ENCODE peak calls at places on chromosomes 6 and 20, in seven cellular contexts. P, G, M, D, K, N and T are unnamed samples.

GRCh38 chr6:148611213-148611612 is 135.6 kb upstream of the UST start:
- DNase-seq in M (no peak), K (no peak), D (no peak), N (no peak), G (no peak), P (no peak), T (no peak)

GRCh38 chr6:35876902-35877301 is 44.0 kb downstream of the SRPK1 start:
- DNase-seq in N (no peak), M (no peak), G (no peak), K (no peak), D (no peak), P (no peak), T (no peak)

GRCh38 chr20:44231193-44231592 is 15.9 kb upstream of the GDAP1L1 start:
- DNase-seq in P (no peak), G (no peak), K (no peak), M (no peak), N (no peak), D (peak), T (peak)

GRCh38 chr6:35299674-35300073 is 2.1 kb downstream of the DEF6 start:
- DNase-seq in M (no peak), P (no peak), K (no peak), N (peak), D (no peak), G (no peak), T (no peak)

GRCh38 chr6:19501737-19502245 is 335.4 kb upstream of the ID4 start:
- DNase-seq in N (no peak), M (no peak), K (no peak), G (no peak), D (no peak), P (no peak), T (no peak)

GRCh38 chr20:8385247-8385646 is 253.2 kb downstream of the PLCB1 start:
- DNase-seq in M (peak), G (peak), N (no peak), K (peak), P (peak), D (peak), T (peak)

GRCh38 chr6:6315660-6316059 is 4.8 kb downstream of the F13A1 start:
- DNase-seq in N (no peak), M (peak), K (no peak), D (peak), P (peak), G (no peak), T (peak)

GRCh38 chr20:25470045-25470444 is 62.6 kb downstream of the GINS1 start:
- DNase-seq in P (peak), D (peak), N (peak), G (peak), M (peak), K (no peak), T (peak)

GRCh38 chr6:74222768-74223321 is 526.8 kb downstream of the CD109 start:
- DNase-seq in K (peak), N (no peak), M (peak), P (peak), D (peak), G (no peak), T (no peak)

GRCh38 chr20:62668441-62669027 is 26.2 kb downstream of the SLCO4A1 start:
- DNase-seq in D (peak), N (no peak), G (peak), M (peak), K (peak), P (peak), T (peak)

GRCh38 chr20:58839991-58840747 is 10.5 kb downstream of the GNAS-AS1 start:
- DNase-seq in M (peak), D (no peak), P (no peak), K (no peak), G (no peak), N (no peak), T (no peak)

GRCh38 chr6:111792241-111792640 is 81.0 kb downstream of the FYN start:
- DNase-seq in M (no peak), P (no peak), G (no peak), N (no peak), K (no peak), D (no peak), T (no peak)

GRCh38 chr6:31620586-31621319 is at the start of gene PRRC2A:
- DNase-seq in D (no peak), G (peak), P (peak), M (peak), K (peak), N (no peak), T (peak)

GRCh38 chr6:169073311-169073710 is 180.3 kb downstream of the THBS2 start:
- DNase-seq in D (no peak), N (no peak), G (no peak), P (peak), M (no peak), K (peak), T (no peak)

GRCh38 chr6:47159763-47160162 is 117.6 kb upstream of the ADGRF1 start:
- DNase-seq in P (no peak), K (no peak), D (no peak), N (no peak), M (no peak), G (no peak), T (no peak)

GRCh38 chr20:47468290-47469050 is 33.2 kb upstream of the NCOA3 start:
- DNase-seq in K (no peak), P (no peak), N (peak), D (no peak), M (no peak), G (no peak), T (no peak)

GRCh38 chr6:70709826-70710225 is 42.1 kb downstream of the SMAP1 start:
- DNase-seq in G (no peak), M (no peak), N (no peak), K (peak), P (peak), D (peak), T (no peak)

GRCh38 chr6:26576407-26576843 is 20.3 kb upstream of the ABT1 start:
- DNase-seq in M (no peak), P (peak), D (no peak), N (no peak), G (no peak), K (no peak), T (no peak)

GRCh38 chr20:63058696-63059335 is 52.1 kb upstream of the BHLHE23 start:
- DNase-seq in D (no peak), G (no peak), K (no peak), M (peak), P (no peak), N (no peak), T (no peak)

GRCh38 chr20:62499758-62500236 is 24.0 kb upstream of the GATA5 start:
- DNase-seq in D (no peak), M (no peak), P (no peak), G (no peak), K (no peak), N (no peak), T (no peak)

GRCh38 chr6:170289971-170290305 is 940 bp downstream of the DLL1 start:
- DNase-seq in G (no peak), P (no peak), K (no peak), D (no peak), M (no peak), N (no peak), T (peak)

GRCh38 chr6:159110013-159110412 is 59.2 kb upstream of the FNDC1 start:
- DNase-seq in G (peak), P (peak), K (no peak), M (peak), N (no peak), D (peak), T (peak)

GRCh38 chr6:727796-728195 is 34.9 kb upstream of the EXOC2 start:
- DNase-seq in K (no peak), G (no peak), N (no peak), D (no peak), M (no peak), P (no peak), T (no peak)

GRCh38 chr6:148952147-148953041 is 205.6 kb downstream of the UST start:
- DNase-seq in D (no peak), N (no peak), M (no peak), G (no peak), P (peak), K (no peak), T (peak)

GRCh38 chr6:137309078-137309762 is 90.0 kb upstream of the IFNGR1 start:
- DNase-seq in P (peak), D (peak), K (no peak), M (peak), N (peak), G (peak), T (peak)

GRCh38 chr6:6379573-6379972 is 59.1 kb upstream of the F13A1 start:
- DNase-seq in M (no peak), G (no peak), P (no peak), K (no peak), N (no peak), D (peak), T (no peak)

GRCh38 chr6:13846841-13847240 is 32.5 kb upstream of the MCUR1 start:
- DNase-seq in N (no peak), P (no peak), M (peak), D (no peak), K (no peak), G (no peak), T (peak)

GRCh38 chr6:113182370-113183141 is 674.6 kb upstream of the MARCKS start:
- DNase-seq in D (peak), N (no peak), M (no peak), P (peak), G (peak), K (peak), T (peak)

GRCh38 chr20:25295386-25296093 is 47.7 kb downstream of the PYGB start:
- DNase-seq in G (no peak), K (no peak), P (no peak), M (no peak), D (no peak), N (no peak), T (no peak)

GRCh38 chr6:33147807-33148666 is 44.2 kb downstream of the COL11A2 start:
- DNase-seq in P (peak), N (no peak), M (no peak), K (peak), D (peak), G (peak), T (peak)

GRCh38 chr6:140475086-140475485 is 1100.6 kb upstream of the CITED2 start:
- DNase-seq in K (no peak), M (no peak), G (no peak), N (no peak), P (peak), D (peak), T (no peak)

GRCh38 chr6:170095273-170095976 is 195.5 kb downstream of the DLL1 start:
- DNase-seq in K (no peak), M (no peak), P (no peak), G (no peak), N (no peak), D (no peak), T (no peak)

GRCh38 chr6:74409447-74409846 is 713.4 kb downstream of the CD109 start:
- DNase-seq in M (no peak), P (peak), K (peak), G (no peak), D (peak), N (no peak), T (no peak)

GRCh38 chr6:71181565-71181964 is 107.0 kb upstream of the OGFRL1 start:
- DNase-seq in N (no peak), M (peak), D (peak), K (peak), G (no peak), P (peak), T (no peak)

GRCh38 chr6:105587349-105588115 is 184.7 kb upstream of the PREP start:
- DNase-seq in D (peak), M (no peak), N (no peak), P (no peak), K (no peak), G (no peak), T (no peak)

GRCh38 chr20:31781945-31782344 is 37.2 kb upstream of the MYLK2 start:
- DNase-seq in N (no peak), K (no peak), G (no peak), M (no peak), P (no peak), D (no peak), T (no peak)

GRCh38 chr20:64069614-64070243 is 6.7 kb downstream of the TCEA2 start:
- DNase-seq in D (peak), N (no peak), K (no peak), G (no peak), P (peak), M (peak), T (peak)

GRCh38 chr20:41003143-41003932 is 25.3 kb upstream of the TOP1 start:
- DNase-seq in N (peak), K (peak), G (peak), P (peak), M (no peak), D (peak), T (peak)

GRCh38 chr20:3616250-3616649 is 46.9 kb downstream of the GFRA4 start:
- DNase-seq in K (peak), N (no peak), D (peak), P (peak), G (no peak), M (peak), T (no peak)

GRCh38 chr20:17680128-17680835 is 1.8 kb downstream of the RRBP1 start:
- DNase-seq in N (peak), D (peak), G (peak), M (no peak), P (peak), K (no peak), T (no peak)